ENCODE peak calls at places on chromosome 2, in seven cellular contexts. One of them, this sample, is unnamed.

GRCh38 chr2:46097714-46098480 is 199.3 kb upstream of the EPAS1 start:
- DNase-seq in Calu3: peak
- DNase-seq in glutamatergic neuron: no peak
- DNase-seq in H7: no peak
- DNase-seq in kidney tubule cell: peak
- DNase-seq in fibroblast of lung: peak
- DNase-seq in ureter: peak
- DNase-seq in this sample: peak

GRCh38 chr2:17386771-17387170 is 131.5 kb downstream of the RAD51AP2 start:
- DNase-seq in glutamatergic neuron: no peak
- DNase-seq in H7: no peak
- DNase-seq in ureter: no peak
- DNase-seq in fibroblast of lung: no peak
- DNase-seq in Calu3: no peak
- DNase-seq in kidney tubule cell: no peak
- DNase-seq in this sample: no peak

GRCh38 chr2:85675866-85676548 is 8.0 kb upstream of the SFTPB start:
- DNase-seq in glutamatergic neuron: no peak
- DNase-seq in ureter: no peak
- DNase-seq in Calu3: no peak
- DNase-seq in fibroblast of lung: no peak
- DNase-seq in kidney tubule cell: no peak
- DNase-seq in H7: no peak
- DNase-seq in this sample: no peak

GRCh38 chr2:96527990-96528679 is 8.4 kb upstream of the ARID5A start:
- DNase-seq in ureter: peak
- DNase-seq in fibroblast of lung: peak
- DNase-seq in kidney tubule cell: no peak
- DNase-seq in H7: peak
- DNase-seq in glutamatergic neuron: no peak
- DNase-seq in Calu3: no peak
- DNase-seq in this sample: no peak

GRCh38 chr2:231321021-231321420 is 74.5 kb upstream of the B3GNT7 start:
- DNase-seq in kidney tubule cell: no peak
- DNase-seq in Calu3: no peak
- DNase-seq in glutamatergic neuron: no peak
- DNase-seq in ureter: peak
- DNase-seq in fibroblast of lung: no peak
- DNase-seq in H7: no peak
- DNase-seq in this sample: no peak

GRCh38 chr2:226420646-226421045 is 379.0 kb downstream of the IRS1 start:
- DNase-seq in H7: no peak
- DNase-seq in fibroblast of lung: peak
- DNase-seq in Calu3: no peak
- DNase-seq in ureter: no peak
- DNase-seq in glutamatergic neuron: no peak
- DNase-seq in kidney tubule cell: peak
- DNase-seq in this sample: no peak

GRCh38 chr2:163556511-163556910 is 179.3 kb downstream of the FIGN start:
- DNase-seq in Calu3: no peak
- DNase-seq in ureter: no peak
- DNase-seq in fibroblast of lung: peak
- DNase-seq in glutamatergic neuron: no peak
- DNase-seq in H7: no peak
- DNase-seq in kidney tubule cell: peak
- DNase-seq in this sample: no peak

GRCh38 chr2:30252723-30253688 is 21.7 kb downstream of the LBH start:
- DNase-seq in Calu3: peak
- DNase-seq in H7: no peak
- DNase-seq in kidney tubule cell: peak
- DNase-seq in fibroblast of lung: peak
- DNase-seq in glutamatergic neuron: no peak
- DNase-seq in ureter: peak
- DNase-seq in this sample: peak

GRCh38 chr2:23944527-23944926 is 4.3 kb downstream of the UBXN2A start:
- DNase-seq in kidney tubule cell: no peak
- DNase-seq in Calu3: peak
- DNase-seq in H7: no peak
- DNase-seq in ureter: no peak
- DNase-seq in glutamatergic neuron: no peak
- DNase-seq in fibroblast of lung: no peak
- DNase-seq in this sample: peak

GRCh38 chr2:197152451-197153228 is 157.9 kb downstream of the ANKRD44 start:
- DNase-seq in fibroblast of lung: peak
- DNase-seq in glutamatergic neuron: no peak
- DNase-seq in kidney tubule cell: no peak
- DNase-seq in ureter: no peak
- DNase-seq in H7: no peak
- DNase-seq in Calu3: no peak
- DNase-seq in this sample: no peak

GRCh38 chr2:85788603-85789002 is 34.8 kb downstream of the ATOH8 start:
- DNase-seq in fibroblast of lung: no peak
- DNase-seq in ureter: no peak
- DNase-seq in H7: no peak
- DNase-seq in Calu3: no peak
- DNase-seq in kidney tubule cell: no peak
- DNase-seq in glutamatergic neuron: no peak
- DNase-seq in this sample: no peak

GRCh38 chr2:195658541-195658890 is 1.5 kb downstream of the SLC39A10 start:
- DNase-seq in ureter: no peak
- DNase-seq in H7: no peak
- DNase-seq in fibroblast of lung: peak
- DNase-seq in kidney tubule cell: peak
- DNase-seq in glutamatergic neuron: no peak
- DNase-seq in Calu3: peak
- DNase-seq in this sample: peak

GRCh38 chr2:109129356-109129920 is 433 bp downstream of the SH3RF3 start:
- DNase-seq in ureter: peak
- DNase-seq in Calu3: no peak
- DNase-seq in kidney tubule cell: peak
- DNase-seq in H7: peak
- DNase-seq in glutamatergic neuron: peak
- DNase-seq in fibroblast of lung: peak
- DNase-seq in this sample: no peak

GRCh38 chr2:152532241-152532640 is 185.0 kb downstream of the PRPF40A start:
- DNase-seq in kidney tubule cell: no peak
- DNase-seq in fibroblast of lung: no peak
- DNase-seq in glutamatergic neuron: no peak
- DNase-seq in ureter: no peak
- DNase-seq in Calu3: no peak
- DNase-seq in H7: no peak
- DNase-seq in this sample: no peak

This sample was measured in HT-29.